ENCODE peak calls at places on chromosomes 5 and 9, in seven cellular contexts. M, P, J, Z, W, Y and G are unnamed samples.

GRCh38 chr9:28260331-28260730 is 687.0 kb upstream of the C9orf72 start:
- DNase-seq in M (no peak), P (no peak), J (no peak), Z (no peak), W (no peak), Y (no peak), G (no peak)

GRCh38 chr9:78074385-78075291 is 43.0 kb upstream of the GNAQ start:
- DNase-seq in M (no peak), P (no peak), J (no peak), Z (no peak), W (no peak), Y (no peak), G (no peak)

GRCh38 chr5:159286420-159287035 is 23.4 kb downstream of the UBLCP1 start:
- DNase-seq in M (no peak), P (no peak), J (no peak), Z (peak; percentile 16), W (no peak), Y (no peak), G (no peak)

GRCh38 chr5:1174122-1174936 is 27.1 kb upstream of the SLC6A19 start:
- DNase-seq in M (peak; percentile 59), P (peak; percentile 83), J (peak; percentile 79), Z (peak; percentile 87), W (peak; percentile 81), Y (no peak), G (peak; percentile 78)

GRCh38 chr9:94945191-94946144 is 219.0 kb downstream of the AOPEP start:
- DNase-seq in M (no peak), P (peak; percentile 65), J (peak; percentile 61), Z (peak; percentile 72), W (no peak), Y (peak; percentile 84), G (peak; percentile 83)

GRCh38 chr5:55072668-55073067 is 29.8 kb upstream of the GZMA start:
- DNase-seq in M (no peak), P (no peak), J (no peak), Z (no peak), W (no peak), Y (no peak), G (no peak)

GRCh38 chr5:141869514-141869913 is 8.7 kb downstream of the PCDH1 start:
- DNase-seq in M (no peak), P (no peak), J (no peak), Z (no peak), W (no peak), Y (no peak), G (no peak)

GRCh38 chr9:97813072-97813471 is 40.0 kb upstream of the FOXE1 start:
- DNase-seq in M (no peak), P (no peak), J (no peak), Z (no peak), W (no peak), Y (no peak), G (no peak)

GRCh38 chr5:14913141-14913540 is 41.6 kb upstream of the ANKH start:
- DNase-seq in M (no peak), P (no peak), J (no peak), Z (no peak), W (no peak), Y (no peak), G (no peak)

GRCh38 chr9:79236466-79236865 is 335.3 kb upstream of the TLE4 start:
- DNase-seq in M (no peak), P (no peak), J (no peak), Z (no peak), W (no peak), Y (no peak), G (no peak)

GRCh38 chr5:151127926-151128325 is 29.7 kb downstream of the ANXA6 start:
- DNase-seq in M (no peak), P (no peak), J (no peak), Z (no peak), W (no peak), Y (no peak), G (no peak)

GRCh38 chr9:110399983-110400382 is 62.3 kb upstream of the TXNDC8 start:
- DNase-seq in M (no peak), P (no peak), J (no peak), Z (no peak), W (no peak), Y (no peak), G (no peak)

GRCh38 chr5:54062958-54063357 is 247.4 kb downstream of the ARL15 start:
- DNase-seq in M (no peak), P (no peak), J (no peak), Z (no peak), W (no peak), Y (peak; percentile 44), G (no peak)

GRCh38 chr5:100776244-100776643 is 126.8 kb downstream of the ST8SIA4 start:
- DNase-seq in M (no peak), P (no peak), J (no peak), Z (no peak), W (no peak), Y (no peak), G (no peak)
- H3K27ac ChIP-seq in M (no peak overlapping the region), P (no peak overlapping the region), J (no peak overlapping the region), Z (no peak overlapping the region), W (no peak overlapping the region), Y (no peak overlapping the region), G (no peak overlapping the region)

DNA sequence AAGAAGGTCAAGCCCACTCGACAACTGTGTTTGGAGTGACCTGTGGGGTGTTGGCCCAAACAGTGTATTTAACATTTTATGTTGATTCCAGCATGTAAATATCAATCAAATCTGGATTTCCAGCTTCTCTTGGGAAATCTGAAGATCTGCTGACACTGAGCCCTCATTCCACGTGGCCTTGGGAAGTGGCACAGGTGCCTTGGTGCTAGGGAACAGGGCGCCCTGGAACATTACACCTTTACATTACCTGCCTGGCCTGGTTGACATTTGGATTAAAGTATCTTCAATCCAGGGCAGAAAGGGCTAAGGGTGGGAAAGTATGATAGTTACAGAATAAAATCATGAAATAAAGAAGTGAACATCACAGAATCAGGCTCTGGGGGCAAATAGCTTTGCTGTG is 84.9 kb upstream of the CTSL start:
- DNase-seq in M (no peak), P (no peak), J (no peak), Z (no peak), W (no peak), Y (no peak), G (no peak)
- H3K4me3 ChIP-seq in M (no peak overlapping the region), P (no peak overlapping the region), J (no peak overlapping the region), Z (no peak overlapping the region), W (no peak overlapping the region), Y (no peak overlapping the region), G (no peak overlapping the region)

DNA sequence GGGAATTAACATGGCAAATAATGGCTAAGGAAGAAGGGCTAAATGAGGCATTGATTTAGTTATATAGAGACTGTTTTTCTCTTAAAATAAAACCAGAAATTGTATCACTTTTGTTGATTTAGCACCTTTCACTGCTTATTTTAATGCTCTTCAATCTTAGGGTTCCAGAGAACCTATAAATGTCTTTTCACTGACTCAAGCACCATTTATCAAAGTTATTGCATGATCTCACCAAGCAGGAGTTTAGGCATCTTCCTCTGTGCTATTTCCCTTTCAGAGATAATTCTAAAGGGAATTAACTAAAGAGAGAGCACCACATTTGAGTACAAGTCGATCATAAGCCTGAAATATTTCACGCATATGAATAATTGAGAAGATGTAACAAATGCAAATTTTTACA is 357.1 kb downstream of the CDH18 start:
- DNase-seq in M (no peak), P (no peak), J (no peak), Z (no peak), W (no peak), Y (no peak), G (no peak)
- H3K27ac ChIP-seq in M (no peak overlapping the region), P (no peak overlapping the region), J (no peak overlapping the region), Z (no peak overlapping the region), W (no peak overlapping the region), Y (no peak overlapping the region), G (no peak overlapping the region)

DNA sequence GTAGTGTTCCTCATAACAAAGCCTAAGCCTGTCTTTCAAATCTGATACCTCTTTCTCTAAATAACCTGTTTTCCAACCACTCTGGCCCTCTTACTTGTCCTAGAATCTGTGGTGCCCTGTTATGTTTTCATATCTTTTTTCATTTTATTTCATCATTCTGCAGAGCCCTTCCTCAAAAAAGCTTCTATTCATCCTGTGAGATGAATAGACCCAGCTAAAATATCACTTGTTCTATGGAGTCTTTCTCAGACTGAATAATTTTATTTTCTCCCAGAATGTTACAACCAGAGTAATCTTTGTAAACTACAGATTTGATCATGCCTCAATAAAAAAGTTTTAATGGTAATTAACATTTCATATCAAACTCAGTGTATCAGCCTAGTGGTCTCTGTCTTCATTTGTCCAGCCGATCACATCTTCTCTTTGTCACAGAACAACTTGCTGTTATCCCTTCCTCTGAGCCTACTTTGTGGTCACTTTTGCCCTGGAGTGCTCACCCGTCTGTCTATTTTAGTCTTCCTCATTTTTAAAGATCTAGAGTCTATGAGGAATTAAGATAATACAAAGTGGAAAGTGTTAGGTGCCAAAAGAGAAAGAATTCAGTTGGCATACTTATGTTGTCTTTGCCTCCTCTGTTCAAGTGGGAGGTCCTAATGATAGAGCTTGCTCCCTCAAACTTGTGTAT is 77.8 kb downstream of the ZCCHC7 start:
- DNase-seq in M (no peak), P (no peak), J (no peak), Z (no peak), W (no peak), Y (no peak), G (no peak)
- H3K4me3 ChIP-seq in M (no peak overlapping the region), P (no peak overlapping the region), J (no peak overlapping the region), Z (no peak overlapping the region), W (no peak overlapping the region), Y (no peak overlapping the region), G (no peak overlapping the region)

DNA sequence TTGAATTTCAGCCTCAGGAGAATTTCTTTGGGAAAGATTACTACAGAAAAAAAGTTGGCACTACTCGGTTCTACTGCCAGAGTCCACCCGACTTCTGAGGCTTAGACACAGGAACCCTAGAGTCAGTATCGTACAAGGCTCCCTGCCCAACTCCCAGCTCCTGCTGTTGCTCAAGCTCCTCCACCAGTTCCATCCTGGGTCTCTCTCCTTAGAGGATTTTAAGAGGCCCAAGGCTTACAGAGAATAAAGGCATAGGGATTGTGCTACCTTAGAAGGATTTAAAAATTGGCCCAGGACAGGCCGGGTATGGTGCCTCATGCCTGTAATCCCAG is 29.0 kb upstream of the SSBP2 start:
- DNase-seq in M (no peak), P (no peak), J (no peak), Z (no peak), W (no peak), Y (no peak), G (no peak)
- H3K27ac ChIP-seq in M (peak overlapping the region; percentile 81), P (peak overlapping the region; percentile 7), J (no peak overlapping the region), Z (no peak overlapping the region), W (no peak overlapping the region), Y (no peak overlapping the region), G (no peak overlapping the region)

DNA sequence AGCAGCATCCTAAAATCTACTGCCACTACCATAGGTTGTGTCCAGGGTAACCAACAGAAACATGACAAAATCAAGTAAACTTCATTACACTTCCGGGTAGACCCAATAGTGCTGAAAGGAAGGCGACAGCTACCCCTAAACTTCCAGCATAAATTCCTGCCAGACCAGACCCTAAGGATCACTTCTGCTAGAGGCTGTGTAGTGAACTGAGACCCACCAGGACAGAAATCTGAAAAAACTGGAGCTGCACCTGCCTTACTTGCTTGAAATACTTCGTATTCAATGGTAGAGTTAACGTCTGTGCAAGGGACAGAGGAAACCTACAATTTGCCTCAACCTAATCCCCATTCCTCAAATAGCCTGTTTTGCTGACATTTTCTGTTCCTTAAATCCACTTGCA is 1.0 kb upstream of the SECISBP2 start:
- DNase-seq in M (no peak), P (no peak), J (no peak), Z (no peak), W (no peak), Y (no peak), G (no peak)
- H3K4me3 ChIP-seq in M (no peak overlapping the region), P (no peak overlapping the region), J (peak overlapping the region; percentile 55), Z (no peak overlapping the region), W (peak overlapping the region; percentile 63), Y (no peak overlapping the region), G (no peak overlapping the region)